ENCODE peak calls at places on chromosomes 1 and 21, in six cellular contexts. One of them, this sample, is unnamed.

GRCh38 chr1:20711285-20712209 is 6.3 kb downstream of the KIF17 start:
- DNase-seq in right lobe of liver: no peak
- DNase-seq in IMR-90: no peak
- DNase-seq in sigmoid colon: no peak
- DNase-seq in HCT116: no peak
- DNase-seq in adrenal gland: no peak
- DNase-seq in this sample: no peak

GRCh38 chr1:22689505-22689904 is 21.1 kb upstream of the EPHB2 start:
- DNase-seq in right lobe of liver: no peak
- DNase-seq in IMR-90: peak; percentile 96
- DNase-seq in sigmoid colon: peak; percentile 75
- DNase-seq in HCT116: peak; percentile 74
- DNase-seq in adrenal gland: no peak
- DNase-seq in this sample: no peak

GRCh38 chr1:31837441-31838158 is 21.8 kb upstream of the SPOCD1 start:
- DNase-seq in right lobe of liver: no peak
- DNase-seq in IMR-90: no peak
- DNase-seq in sigmoid colon: no peak
- DNase-seq in HCT116: no peak
- DNase-seq in adrenal gland: no peak
- DNase-seq in this sample: no peak

GRCh38 chr21:18801468-18801867 is 397.9 kb upstream of the TMPRSS15 start:
- DNase-seq in right lobe of liver: no peak
- DNase-seq in IMR-90: no peak
- DNase-seq in sigmoid colon: no peak
- DNase-seq in HCT116: no peak
- DNase-seq in adrenal gland: no peak
- DNase-seq in this sample: no peak

GRCh38 chr1:36622741-36623648 is 140.3 kb upstream of the CSF3R start:
- DNase-seq in right lobe of liver: peak; percentile 65
- DNase-seq in IMR-90: no peak
- DNase-seq in sigmoid colon: no peak
- DNase-seq in HCT116: no peak
- DNase-seq in adrenal gland: no peak
- DNase-seq in this sample: no peak

GRCh38 chr1:8939362-8939995 is 6.2 kb upstream of the CA6 start:
- DNase-seq in right lobe of liver: no peak
- DNase-seq in IMR-90: peak; percentile 42
- DNase-seq in sigmoid colon: no peak
- DNase-seq in HCT116: no peak
- DNase-seq in adrenal gland: no peak
- DNase-seq in this sample: no peak

GRCh38 chr1:31706384-31707058 is 2.7 kb upstream of the COL16A1 start:
- DNase-seq in right lobe of liver: no peak
- DNase-seq in IMR-90: peak; percentile 21
- DNase-seq in sigmoid colon: no peak
- DNase-seq in HCT116: no peak
- DNase-seq in adrenal gland: no peak
- DNase-seq in this sample: no peak

GRCh38 chr1:222889445-222889844 is 74.6 kb downstream of the DISP1 start:
- DNase-seq in right lobe of liver: no peak
- DNase-seq in IMR-90: no peak
- DNase-seq in sigmoid colon: no peak
- DNase-seq in HCT116: no peak
- DNase-seq in adrenal gland: no peak
- DNase-seq in this sample: no peak

GRCh38 chr21:28644762-28645161 is 347.9 kb downstream of the LTN1 start:
- DNase-seq in right lobe of liver: no peak
- DNase-seq in IMR-90: no peak
- DNase-seq in sigmoid colon: no peak
- DNase-seq in HCT116: no peak
- DNase-seq in adrenal gland: no peak
- DNase-seq in this sample: no peak

GRCh38 chr1:224042557-224043118 is 71.3 kb upstream of the FBXO28 start:
- DNase-seq in right lobe of liver: no peak
- DNase-seq in IMR-90: peak; percentile 45
- DNase-seq in sigmoid colon: no peak
- DNase-seq in HCT116: no peak
- DNase-seq in adrenal gland: no peak
- DNase-seq in this sample: no peak

GRCh38 chr1:32848354-32849063 is 22.2 kb downstream of the FNDC5 start:
- DNase-seq in right lobe of liver: no peak
- DNase-seq in IMR-90: no peak
- DNase-seq in sigmoid colon: no peak
- DNase-seq in HCT116: no peak
- DNase-seq in adrenal gland: no peak
- DNase-seq in this sample: no peak

GRCh38 chr1:46285730-46286477 is 17.5 kb downstream of the LRRC41 start:
- DNase-seq in right lobe of liver: no peak
- DNase-seq in IMR-90: no peak
- DNase-seq in sigmoid colon: no peak
- DNase-seq in HCT116: no peak
- DNase-seq in adrenal gland: no peak
- DNase-seq in this sample: no peak

GRCh38 chr1:147389532-147390184 is 147.2 kb downstream of the CHD1L start:
- DNase-seq in right lobe of liver: no peak
- DNase-seq in IMR-90: peak; percentile 58
- DNase-seq in sigmoid colon: no peak
- DNase-seq in HCT116: peak; percentile 27
- DNase-seq in adrenal gland: no peak
- DNase-seq in this sample: no peak

GRCh38 chr1:227370463-227371254 is 52.4 kb upstream of the CDC42BPA start:
- DNase-seq in right lobe of liver: no peak
- DNase-seq in IMR-90: peak; percentile 18
- DNase-seq in sigmoid colon: no peak
- DNase-seq in HCT116: no peak
- DNase-seq in adrenal gland: no peak
- DNase-seq in this sample: no peak

GRCh38 chr1:243598433-243598832 is 251.6 kb downstream of the AKT3 start:
- DNase-seq in right lobe of liver: no peak
- DNase-seq in IMR-90: peak; percentile 93
- DNase-seq in sigmoid colon: no peak
- DNase-seq in HCT116: no peak
- DNase-seq in adrenal gland: no peak
- DNase-seq in this sample: no peak

GRCh38 chr21:45511661-45512431 is 30.4 kb downstream of the SLC19A1 start:
- DNase-seq in right lobe of liver: peak; percentile 51
- DNase-seq in IMR-90: no peak
- DNase-seq in sigmoid colon: peak; percentile 59
- DNase-seq in HCT116: no peak
- DNase-seq in adrenal gland: peak; percentile 7
- DNase-seq in this sample: peak; percentile 82

GRCh38 chr1:154970631-154971340 is at the start of gene SHC1:
- DNase-seq in right lobe of liver: peak; percentile 90
- DNase-seq in IMR-90: peak; percentile 92
- DNase-seq in sigmoid colon: peak; percentile 99
- DNase-seq in HCT116: no peak
- DNase-seq in adrenal gland: peak; percentile 98
- DNase-seq in this sample: peak; percentile 99

GRCh38 chr1:81682490-81682889 is 118.2 kb upstream of the ADGRL2 start:
- DNase-seq in right lobe of liver: no peak
- DNase-seq in IMR-90: peak; percentile 39
- DNase-seq in sigmoid colon: no peak
- DNase-seq in HCT116: no peak
- DNase-seq in adrenal gland: no peak
- DNase-seq in this sample: no peak

GRCh38 chr21:45555557-45556301 is 13.5 kb upstream of the SLC19A1 start:
- DNase-seq in right lobe of liver: peak; percentile 90
- DNase-seq in IMR-90: peak; percentile 86
- DNase-seq in sigmoid colon: peak; percentile 95
- DNase-seq in HCT116: peak; percentile 88
- DNase-seq in adrenal gland: peak; percentile 90
- DNase-seq in this sample: peak; percentile 94

GRCh38 chr1:42765832-42766722 is 751 bp downstream of the P3H1 start:
- DNase-seq in right lobe of liver: no peak
- DNase-seq in IMR-90: peak; percentile 83
- DNase-seq in sigmoid colon: peak; percentile 77
- DNase-seq in HCT116: peak; percentile 40
- DNase-seq in adrenal gland: peak; percentile 44
- DNase-seq in this sample: no peak

GRCh38 chr21:45872471-45872870 is 109.1 kb upstream of the COL6A1 start:
- DNase-seq in right lobe of liver: no peak
- DNase-seq in IMR-90: no peak
- DNase-seq in sigmoid colon: peak; percentile 19
- DNase-seq in HCT116: no peak
- DNase-seq in adrenal gland: no peak
- DNase-seq in this sample: no peak

GRCh38 chr1:66556161-66556611 is 22.2 kb downstream of the SGIP1 start:
- DNase-seq in right lobe of liver: no peak
- DNase-seq in IMR-90: no peak
- DNase-seq in sigmoid colon: no peak
- DNase-seq in HCT116: no peak
- DNase-seq in adrenal gland: no peak
- DNase-seq in this sample: no peak

GRCh38 chr1:31715097-31715872 is 11.5 kb upstream of the COL16A1 start:
- DNase-seq in right lobe of liver: peak; percentile 90
- DNase-seq in IMR-90: peak; percentile 81
- DNase-seq in sigmoid colon: peak; percentile 99
- DNase-seq in HCT116: peak; percentile 75
- DNase-seq in adrenal gland: peak; percentile 96
- DNase-seq in this sample: peak; percentile 99

GRCh38 chr1:22105611-22106207 is 37.2 kb downstream of the WNT4 start:
- DNase-seq in right lobe of liver: no peak
- DNase-seq in IMR-90: peak; percentile 69
- DNase-seq in sigmoid colon: no peak
- DNase-seq in HCT116: peak; percentile 29
- DNase-seq in adrenal gland: no peak
- DNase-seq in this sample: no peak

GRCh38 chr1:113686891-113687624 is 72.2 kb downstream of the PHTF1 start:
- DNase-seq in right lobe of liver: no peak
- DNase-seq in IMR-90: peak; percentile 81
- DNase-seq in sigmoid colon: no peak
- DNase-seq in HCT116: no peak
- DNase-seq in adrenal gland: no peak
- DNase-seq in this sample: no peak

GRCh38 chr1:12067900-12068821 is 5.1 kb downstream of the TNFRSF8 start:
- DNase-seq in right lobe of liver: no peak
- DNase-seq in IMR-90: peak; percentile 81
- DNase-seq in sigmoid colon: no peak
- DNase-seq in HCT116: no peak
- DNase-seq in adrenal gland: no peak
- DNase-seq in this sample: no peak

GRCh38 chr1:27137544-27138075 is 17.3 kb downstream of the SLC9A1 start:
- DNase-seq in right lobe of liver: no peak
- DNase-seq in IMR-90: no peak
- DNase-seq in sigmoid colon: no peak
- DNase-seq in HCT116: no peak
- DNase-seq in adrenal gland: no peak
- DNase-seq in this sample: peak; percentile 83

GRCh38 chr1:65309317-65310077 is at the start of gene DNAJC6:
- DNase-seq in right lobe of liver: peak; percentile 60
- DNase-seq in IMR-90: peak; percentile 42
- DNase-seq in sigmoid colon: peak; percentile 65
- DNase-seq in HCT116: no peak
- DNase-seq in adrenal gland: peak; percentile 84
- DNase-seq in this sample: no peak

GRCh38 chr1:147753084-147753483 is 7.3 kb downstream of the GJA5 start:
- DNase-seq in right lobe of liver: no peak
- DNase-seq in IMR-90: no peak
- DNase-seq in sigmoid colon: no peak
- DNase-seq in HCT116: no peak
- DNase-seq in adrenal gland: no peak
- DNase-seq in this sample: no peak

GRCh38 chr1:114485286-114485685 is 25.7 kb downstream of the TRIM33 start:
- DNase-seq in right lobe of liver: no peak
- DNase-seq in IMR-90: peak; percentile 14
- DNase-seq in sigmoid colon: no peak
- DNase-seq in HCT116: no peak
- DNase-seq in adrenal gland: no peak
- DNase-seq in this sample: no peak

GRCh38 chr1:180612591-180612990 is 19.2 kb upstream of the XPR1 start:
- DNase-seq in right lobe of liver: no peak
- DNase-seq in IMR-90: no peak
- DNase-seq in sigmoid colon: no peak
- DNase-seq in HCT116: no peak
- DNase-seq in adrenal gland: no peak
- DNase-seq in this sample: no peak
- TF ChIP-seq POLR2A in right lobe of liver: no peak
- TF ChIP-seq POLR2A in IMR-90: no peak
- TF ChIP-seq POLR2A in sigmoid colon: no peak
- TF ChIP-seq POLR2A in HCT116: no peak
- TF ChIP-seq POLR2A in adrenal gland: no peak
- TF ChIP-seq POLR2A in this sample: no peak

GRCh38 chr1:63317814-63318156 is 4.6 kb upstream of the FOXD3 start:
- DNase-seq in right lobe of liver: no peak
- DNase-seq in IMR-90: no peak
- DNase-seq in sigmoid colon: no peak
- DNase-seq in HCT116: no peak
- DNase-seq in adrenal gland: no peak
- DNase-seq in this sample: no peak
- H3K4me3 ChIP-seq in right lobe of liver: no peak overlapping the region
- H3K4me3 ChIP-seq in IMR-90: peak overlapping the region; percentile 21
- H3K4me3 ChIP-seq in sigmoid colon: peak overlapping the region; percentile 47
- H3K4me3 ChIP-seq in HCT116: peak overlapping the region; percentile 68
- H3K4me3 ChIP-seq in adrenal gland: no peak overlapping the region
- H3K4me3 ChIP-seq in this sample: no peak overlapping the region

GRCh38 chr1:228734881-228735801 is at the start of gene RHOU:
- DNase-seq in right lobe of liver: peak; percentile 90
- DNase-seq in IMR-90: peak; percentile 37
- DNase-seq in sigmoid colon: peak; percentile 89
- DNase-seq in HCT116: peak; percentile 12
- DNase-seq in adrenal gland: peak; percentile 75
- DNase-seq in this sample: peak; percentile 94
- TF ChIP-seq CTCF in right lobe of liver: peak; percentile 99
- TF ChIP-seq CTCF in IMR-90: peak; percentile 71
- TF ChIP-seq CTCF in sigmoid colon: no peak
- TF ChIP-seq CTCF in HCT116: peak; percentile 30
- TF ChIP-seq CTCF in adrenal gland: peak; percentile 96
- TF ChIP-seq CTCF in this sample: no peak

DNA sequence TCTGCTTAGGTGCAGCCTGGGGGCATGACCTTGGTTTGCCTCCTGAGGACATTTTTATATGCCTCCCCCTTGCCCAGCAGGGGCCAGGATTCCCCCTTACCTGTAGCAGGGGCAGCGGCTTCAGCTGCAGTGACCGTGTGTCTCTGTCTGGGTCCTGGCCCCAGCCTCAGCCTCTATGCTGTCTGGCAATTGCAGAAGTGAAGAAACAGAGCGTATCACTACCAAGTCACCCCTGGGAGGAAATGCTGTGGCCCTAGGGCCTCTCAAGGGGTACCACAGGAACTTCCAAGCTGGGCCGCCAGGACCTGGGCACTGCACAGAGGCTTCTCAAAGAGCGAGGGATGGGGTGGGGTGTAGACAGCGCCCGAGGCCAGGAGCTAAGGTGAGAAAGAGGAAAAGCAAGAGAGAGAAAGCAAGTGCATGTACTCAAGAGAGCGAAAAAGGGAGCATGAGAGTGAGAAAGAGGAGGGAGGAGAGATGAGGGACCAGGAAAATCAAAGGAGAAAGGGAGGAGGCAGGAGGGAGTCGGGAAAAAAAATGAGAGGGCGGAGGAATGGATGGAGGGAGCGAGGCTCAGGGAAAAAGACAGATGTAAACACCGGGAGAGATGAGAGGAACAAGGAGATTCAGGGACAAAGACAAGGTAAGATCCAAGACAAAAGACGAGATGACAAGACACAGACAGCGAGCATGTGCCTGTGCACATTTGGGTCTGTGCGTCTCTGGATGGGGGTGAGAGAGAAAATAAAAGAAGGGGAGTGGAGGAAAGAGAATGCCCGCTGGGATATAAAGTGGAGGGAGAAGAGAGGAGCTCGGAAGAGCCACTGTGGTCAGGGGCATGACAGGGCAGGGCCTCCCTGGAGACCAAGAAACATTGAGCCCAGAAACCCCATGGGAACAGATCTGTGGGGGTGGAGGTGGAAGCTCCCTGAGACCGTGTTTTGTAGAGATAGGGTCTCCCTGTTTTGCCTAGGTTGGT is at the start of gene PTAFR:
- DNase-seq in right lobe of liver: no peak
- DNase-seq in IMR-90: no peak
- DNase-seq in sigmoid colon: no peak
- DNase-seq in HCT116: no peak
- DNase-seq in adrenal gland: peak; percentile 14
- DNase-seq in this sample: no peak
- TF ChIP-seq POLR2A in right lobe of liver: peak; percentile 28
- TF ChIP-seq POLR2A in IMR-90: no peak
- TF ChIP-seq POLR2A in sigmoid colon: no peak
- TF ChIP-seq POLR2A in HCT116: no peak
- TF ChIP-seq POLR2A in adrenal gland: no peak
- TF ChIP-seq POLR2A in this sample: no peak

This sample was measured in lower leg skin.